ENCODE peak calls at places on chromosomes 11 and 22, in nine cellular contexts. J is heart left ventricle, Q is tibial nerve, I is transverse colon, K is body of pancreas, H is H54, A is stomach, O is ovary, Z is upper lobe of left lung. X is an unnamed sample.

GRCh38 chr11:44629732-44630345 is 64.4 kb downstream of the CD82 start:
- DNase-seq in O (no peak), I (no peak), H (no peak), Q (no peak), J (peak; percentile 7), K (no peak), Z (no peak), A (peak; percentile 3), X (no peak)

GRCh38 chr22:29225422-29226090 is 19.9 kb downstream of the EMID1 start:
- DNase-seq in O (peak; percentile 53), Q (peak; percentile 60), I (peak; percentile 33), Z (peak; percentile 42), H (peak; percentile 35), J (peak; percentile 50), K (peak; percentile 80), A (no peak), X (no peak)

GRCh38 chr22:17334054-17334453 is 35.2 kb upstream of the CECR2 start:
- DNase-seq in I (no peak), O (no peak), A (no peak), H (no peak), J (no peak), K (no peak), Q (no peak), Z (no peak), X (no peak)

GRCh38 chr22:29912605-29913398 is 29.8 kb downstream of the MTMR3 start:
- DNase-seq in O (no peak), I (no peak), K (no peak), Q (no peak), J (no peak), A (no peak), H (peak; percentile 9), Z (no peak), X (no peak)

GRCh38 chr11:83573097-83573496 is 286.9 kb upstream of the CCDC90B start:
- DNase-seq in H (no peak), O (no peak), Q (no peak), K (no peak), A (no peak), I (no peak), Z (no peak), J (no peak), X (no peak)

GRCh38 chr22:32208681-32209080 is 3.8 kb upstream of the RFPL2 start:
- DNase-seq in Z (no peak), H (no peak), K (no peak), O (no peak), Q (no peak), I (no peak), J (no peak), A (no peak), X (no peak)

GRCh38 chr22:18110944-18111758 is 542 bp downstream of the TUBA8 start:
- DNase-seq in J (no peak), A (no peak), H (no peak), Q (no peak), O (no peak), I (no peak), Z (no peak), K (no peak), X (no peak)

GRCh38 chr22:46734830-46735453 is 3.1 kb downstream of the CERK start:
- DNase-seq in H (no peak), Z (peak; percentile 80), I (peak; percentile 72), A (peak; percentile 56), O (no peak), J (peak; percentile 52), Q (no peak), K (peak; percentile 53), X (no peak)

GRCh38 chr22:48379371-48379770 is 1448.3 kb downstream of the BRD1 start:
- DNase-seq in K (no peak), A (peak; percentile 20), Q (no peak), O (no peak), I (no peak), H (no peak), Z (no peak), J (no peak), X (no peak)

GRCh38 chr11:107916671-107917241 is 11.5 kb upstream of the RAB39A start:
- DNase-seq in H (peak; percentile 13), Z (no peak), A (peak; percentile 32), Q (no peak), K (no peak), I (peak; percentile 28), J (no peak), O (no peak), X (peak; percentile 60)

GRCh38 chr22:19955241-19956128 is 13.9 kb upstream of the TXNRD2 start:
- DNase-seq in A (no peak), O (no peak), K (peak; percentile 22), H (no peak), Q (no peak), I (no peak), Z (no peak), J (peak; percentile 21), X (no peak)
- TF ChIP-seq POLR2A in A (no peak), O (no peak), K (no peak), H (no peak), Q (no peak), I (no peak), Z (no peak), J (no peak), X (no peak)

DNA sequence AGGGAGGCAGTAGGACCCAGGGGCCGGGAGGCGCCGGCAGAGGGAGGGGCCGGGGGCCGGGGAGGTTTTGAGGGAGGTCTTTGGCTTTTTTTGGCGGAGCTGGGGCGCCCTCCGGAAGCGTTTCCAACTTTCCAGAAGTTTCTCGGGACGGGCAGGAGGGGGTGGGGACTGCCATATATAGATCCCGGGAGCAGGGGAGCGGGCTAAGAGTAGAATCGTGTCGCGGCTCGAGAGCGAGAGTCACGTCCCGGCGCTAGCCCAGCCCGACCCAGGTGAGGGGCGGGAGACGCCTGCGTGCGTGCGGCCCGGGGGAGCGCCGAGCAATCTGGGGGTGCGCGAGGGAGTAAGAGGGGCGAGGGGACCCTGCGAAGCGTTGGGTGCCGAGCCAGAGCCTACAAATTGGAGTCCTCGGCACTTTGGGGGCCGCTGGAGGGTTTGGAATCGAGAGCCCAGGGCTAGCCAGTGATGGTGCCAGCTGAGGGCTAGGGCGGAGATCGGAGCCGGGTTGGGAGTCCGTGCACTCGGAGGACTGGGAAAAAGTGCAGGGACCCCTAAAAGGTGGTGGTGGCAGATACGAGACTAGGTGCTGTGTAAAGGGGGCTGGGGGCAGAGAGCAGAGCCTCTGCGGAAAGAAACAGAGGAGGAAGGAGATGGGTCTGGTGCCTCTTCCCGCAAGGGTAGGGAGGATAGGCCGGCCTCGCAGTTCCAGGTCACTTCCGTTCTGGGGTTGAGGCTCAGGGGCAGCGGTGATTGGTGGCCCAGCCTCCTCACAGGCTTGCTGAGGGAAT is at the start of gene SERPINH1:
- DNase-seq in H (peak; percentile 92), K (peak; percentile 91), J (peak; percentile 94), I (peak; percentile 90), A (peak; percentile 88), Q (peak; percentile 74), Z (peak; percentile 91), O (peak; percentile 92), X (peak; percentile 92)
- TF ChIP-seq POLR2A in H (peak; percentile 95), K (peak; percentile 75), J (peak; percentile 88), I (peak; percentile 94), A (no peak), Q (peak; percentile 80), Z (peak; percentile 66), O (peak; percentile 81), X (peak; percentile 99)

DNA sequence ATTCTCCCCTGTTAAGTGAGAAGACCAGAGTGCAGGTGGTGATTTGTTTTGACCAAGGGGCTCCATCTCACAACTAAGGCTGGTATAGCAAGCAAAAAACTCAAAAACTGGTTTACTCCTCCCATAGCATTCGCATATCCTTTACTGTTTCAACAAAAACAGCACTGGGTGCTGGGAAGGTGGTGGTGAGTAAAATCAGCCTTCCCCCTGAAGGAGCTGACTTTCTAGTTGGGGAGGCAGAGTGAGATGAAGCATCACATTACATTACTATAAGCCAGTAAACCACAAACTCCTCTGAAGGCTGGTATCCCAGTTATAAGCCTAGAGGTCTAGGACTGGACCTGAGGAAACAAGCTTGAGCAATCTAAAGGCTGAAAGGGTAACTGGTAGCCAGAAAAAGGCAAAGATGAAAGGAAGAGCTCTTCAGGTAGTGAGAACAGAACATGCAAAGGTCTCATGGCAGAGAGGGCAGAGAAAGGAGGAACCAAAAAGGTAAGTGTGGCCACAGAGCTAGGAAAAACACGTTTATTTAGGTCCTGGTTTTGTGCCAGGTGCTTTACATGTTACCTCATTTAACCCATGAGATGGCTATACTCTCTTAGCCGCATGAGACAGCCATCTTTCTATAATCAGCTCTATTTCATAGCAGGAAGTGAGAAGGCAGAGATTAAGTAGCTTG is 22.3 kb downstream of the TMEM123 start:
- DNase-seq in O (no peak), Z (no peak), I (no peak), J (no peak), H (no peak), A (no peak), Q (no peak), K (no peak), X (no peak)
- TF ChIP-seq POLR2A in O (no peak), Z (no peak), I (no peak), J (no peak), H (no peak), A (no peak), Q (no peak), K (no peak), X (no peak)

DNA sequence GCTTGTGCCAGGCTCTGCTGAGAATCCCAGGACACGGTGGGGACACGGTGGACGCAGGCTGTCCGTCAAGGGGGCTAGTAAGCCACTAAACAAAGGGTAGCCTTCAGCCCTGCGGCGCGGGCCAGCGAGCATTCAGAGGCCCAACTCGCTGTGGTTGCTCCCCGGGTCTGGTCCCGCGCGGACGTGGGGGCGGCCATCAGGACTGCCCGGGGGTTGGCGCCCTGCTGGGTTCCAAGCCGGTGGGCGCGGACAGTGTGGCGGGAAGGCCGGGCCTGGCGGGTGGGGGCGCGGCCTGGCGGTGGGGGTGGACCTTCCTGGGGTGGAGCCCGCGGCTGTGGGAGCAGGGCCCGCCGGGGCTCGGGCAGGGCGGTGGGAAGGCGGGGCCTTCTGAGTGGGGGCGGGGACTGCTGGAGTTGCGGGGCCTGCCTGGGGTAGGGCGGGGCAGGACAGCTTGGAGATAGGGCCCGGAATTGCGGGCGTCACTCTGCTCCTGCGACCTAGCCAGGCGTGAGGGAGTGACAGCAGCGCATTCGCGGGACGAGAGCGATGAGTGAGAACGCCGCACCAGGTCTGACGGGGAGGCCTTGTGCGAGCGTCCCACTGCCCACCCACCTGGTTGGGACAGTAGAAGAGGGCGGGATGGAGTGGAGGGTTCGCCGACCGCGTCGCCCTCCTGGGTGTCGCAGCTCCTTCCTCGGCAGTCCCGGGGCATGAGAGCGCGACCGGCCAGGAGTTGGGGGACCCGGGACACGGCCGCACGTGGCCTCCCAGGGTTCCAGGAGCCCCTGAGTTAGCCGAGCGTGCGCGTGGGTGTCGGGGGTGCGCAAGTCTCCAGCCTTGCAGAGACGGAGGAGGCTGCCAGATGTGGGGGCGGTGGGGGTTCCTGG is at the start of gene SERHL2:
- DNase-seq in J (peak; percentile 93), O (peak; percentile 92), K (peak; percentile 88), Q (peak; percentile 92), H (peak; percentile 72), A (peak; percentile 92), I (peak; percentile 95), Z (peak; percentile 94), X (peak; percentile 94)
- TF ChIP-seq POLR2A in J (peak; percentile 40), O (no peak), K (no peak), Q (peak; percentile 47), H (peak; percentile 58), A (no peak), I (peak; percentile 68), Z (no peak), X (no peak)

GRCh38 chr11:118267486-118267885 is 3.4 kb upstream of the MPZL2 start:
- DNase-seq in Q (no peak), K (no peak), A (no peak), O (no peak), I (no peak), J (no peak), Z (no peak), H (no peak), X (no peak)
- TF ChIP-seq POLR2A in Q (no peak), K (no peak), A (no peak), O (no peak), I (no peak), J (no peak), Z (no peak), H (no peak), X (no peak)